ENCODE peak calls at places on chromosomes 13 and 19, in eight cellular contexts. One of them, this sample, is unnamed.

GRCh38 chr19:56951672-56952071 is 111.1 kb upstream of the PEG3 start:
- DNase-seq in CD4-positive, CD25-positive, alpha-beta regulatory T cell: no peak
- DNase-seq in astrocyte: no peak
- DNase-seq in OCI-LY7: no peak
- DNase-seq in neuronal stem cell: no peak
- DNase-seq in uterus: no peak
- DNase-seq in PC-3: no peak
- DNase-seq in fibroblast of pulmonary artery: no peak
- DNase-seq in this sample: no peak

GRCh38 chr19:30856376-30856775 is 484.2 kb downstream of the ZNF536 start:
- DNase-seq in CD4-positive, CD25-positive, alpha-beta regulatory T cell: no peak
- DNase-seq in astrocyte: no peak
- DNase-seq in OCI-LY7: no peak
- DNase-seq in neuronal stem cell: no peak
- DNase-seq in uterus: no peak
- DNase-seq in PC-3: no peak
- DNase-seq in fibroblast of pulmonary artery: no peak
- DNase-seq in this sample: no peak

GRCh38 chr19:44839272-44839671 is 6.8 kb upstream of the NECTIN2 start:
- DNase-seq in CD4-positive, CD25-positive, alpha-beta regulatory T cell: no peak
- DNase-seq in astrocyte: no peak
- DNase-seq in OCI-LY7: no peak
- DNase-seq in neuronal stem cell: no peak
- DNase-seq in uterus: no peak
- DNase-seq in PC-3: no peak
- DNase-seq in fibroblast of pulmonary artery: no peak
- DNase-seq in this sample: no peak

GRCh38 chr19:6522712-6523111 is 8.1 kb upstream of the TNFSF9 start:
- DNase-seq in CD4-positive, CD25-positive, alpha-beta regulatory T cell: no peak
- DNase-seq in astrocyte: no peak
- DNase-seq in OCI-LY7: no peak
- DNase-seq in neuronal stem cell: no peak
- DNase-seq in uterus: no peak
- DNase-seq in PC-3: no peak
- DNase-seq in fibroblast of pulmonary artery: no peak
- DNase-seq in this sample: no peak

GRCh38 chr19:33530261-33530660 is 8.7 kb upstream of the PEPD start:
- DNase-seq in CD4-positive, CD25-positive, alpha-beta regulatory T cell: no peak
- DNase-seq in astrocyte: no peak
- DNase-seq in OCI-LY7: no peak
- DNase-seq in neuronal stem cell: no peak
- DNase-seq in uterus: no peak
- DNase-seq in PC-3: no peak
- DNase-seq in fibroblast of pulmonary artery: no peak
- DNase-seq in this sample: no peak

GRCh38 chr19:11577451-11578341 is at the start of gene ACP5:
- DNase-seq in CD4-positive, CD25-positive, alpha-beta regulatory T cell: no peak
- DNase-seq in astrocyte: no peak
- DNase-seq in OCI-LY7: peak
- DNase-seq in neuronal stem cell: no peak
- DNase-seq in uterus: no peak
- DNase-seq in PC-3: no peak
- DNase-seq in fibroblast of pulmonary artery: no peak
- DNase-seq in this sample: no peak

GRCh38 chr13:57716295-57716694 is 84.8 kb downstream of the PCDH17 start:
- DNase-seq in CD4-positive, CD25-positive, alpha-beta regulatory T cell: no peak
- DNase-seq in astrocyte: no peak
- DNase-seq in OCI-LY7: no peak
- DNase-seq in neuronal stem cell: no peak
- DNase-seq in uterus: no peak
- DNase-seq in PC-3: no peak
- DNase-seq in fibroblast of pulmonary artery: no peak
- DNase-seq in this sample: peak

GRCh38 chr13:109160357-109160756 is 530.9 kb downstream of the MYO16 start:
- DNase-seq in CD4-positive, CD25-positive, alpha-beta regulatory T cell: no peak
- DNase-seq in astrocyte: no peak
- DNase-seq in OCI-LY7: peak
- DNase-seq in neuronal stem cell: no peak
- DNase-seq in uterus: no peak
- DNase-seq in PC-3: peak
- DNase-seq in fibroblast of pulmonary artery: no peak
- DNase-seq in this sample: no peak

GRCh38 chr13:67296511-67296910 is 66.4 kb upstream of the PCDH9 start:
- DNase-seq in CD4-positive, CD25-positive, alpha-beta regulatory T cell: no peak
- DNase-seq in astrocyte: peak
- DNase-seq in OCI-LY7: no peak
- DNase-seq in neuronal stem cell: no peak
- DNase-seq in uterus: no peak
- DNase-seq in PC-3: peak
- DNase-seq in fibroblast of pulmonary artery: no peak
- DNase-seq in this sample: no peak

GRCh38 chr19:6639439-6639838 is 30.5 kb downstream of the TNFSF14 start:
- DNase-seq in CD4-positive, CD25-positive, alpha-beta regulatory T cell: peak
- DNase-seq in astrocyte: no peak
- DNase-seq in OCI-LY7: no peak
- DNase-seq in neuronal stem cell: no peak
- DNase-seq in uterus: no peak
- DNase-seq in PC-3: peak
- DNase-seq in fibroblast of pulmonary artery: no peak
- DNase-seq in this sample: no peak

GRCh38 chr19:49744946-49745381 is 18.1 kb downstream of the TSKS start:
- DNase-seq in CD4-positive, CD25-positive, alpha-beta regulatory T cell: no peak
- DNase-seq in astrocyte: no peak
- DNase-seq in OCI-LY7: no peak
- DNase-seq in neuronal stem cell: no peak
- DNase-seq in uterus: no peak
- DNase-seq in PC-3: no peak
- DNase-seq in fibroblast of pulmonary artery: no peak
- DNase-seq in this sample: no peak

GRCh38 chr13:56886398-56886797 is 254.3 kb upstream of the PRR20A start:
- DNase-seq in CD4-positive, CD25-positive, alpha-beta regulatory T cell: no peak
- DNase-seq in astrocyte: no peak
- DNase-seq in OCI-LY7: no peak
- DNase-seq in neuronal stem cell: no peak
- DNase-seq in uterus: no peak
- DNase-seq in PC-3: no peak
- DNase-seq in fibroblast of pulmonary artery: no peak
- DNase-seq in this sample: no peak

DNA sequence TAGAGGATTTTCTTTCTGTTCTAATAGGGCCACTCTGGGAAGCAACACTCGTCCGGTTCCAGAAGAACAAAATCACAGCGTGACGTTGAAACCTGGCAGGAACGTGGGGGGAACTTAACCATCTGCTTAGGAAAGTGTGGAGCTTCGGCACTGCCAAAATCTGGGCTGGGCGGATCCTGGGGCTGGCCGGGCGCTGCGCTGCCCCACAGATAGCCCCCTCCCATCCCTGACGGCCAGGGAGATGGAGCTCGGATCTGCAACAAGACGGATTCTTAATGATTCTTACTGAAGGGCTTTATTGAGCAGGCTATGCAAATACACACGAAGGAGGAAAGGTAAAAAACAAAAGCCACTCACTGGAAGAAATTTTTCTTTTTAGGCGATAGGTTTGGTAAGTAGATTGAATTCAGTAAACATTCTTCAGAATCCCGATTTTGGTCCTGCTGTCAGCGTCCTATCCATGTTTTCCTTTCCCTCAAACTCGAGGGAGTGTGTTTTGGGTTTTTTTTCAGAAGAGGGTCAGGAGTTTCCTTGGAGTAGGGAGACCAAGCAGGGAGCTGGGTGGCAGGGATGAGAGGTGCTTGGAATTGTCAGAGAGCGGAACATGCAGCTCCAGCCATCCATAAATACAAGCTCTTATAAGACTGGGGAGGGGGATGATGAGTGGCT is 1.4 kb upstream of the PCDH8 start:
- DNase-seq in CD4-positive, CD25-positive, alpha-beta regulatory T cell: no peak
- DNase-seq in astrocyte: no peak
- DNase-seq in OCI-LY7: no peak
- DNase-seq in neuronal stem cell: no peak
- DNase-seq in uterus: no peak
- DNase-seq in PC-3: no peak
- DNase-seq in fibroblast of pulmonary artery: no peak
- DNase-seq in this sample: no peak
- H3K4me3 ChIP-seq in CD4-positive, CD25-positive, alpha-beta regulatory T cell: no peak
- H3K4me3 ChIP-seq in astrocyte: no peak
- H3K4me3 ChIP-seq in OCI-LY7: no peak
- H3K4me3 ChIP-seq in neuronal stem cell: no peak
- H3K4me3 ChIP-seq in uterus: no peak
- H3K4me3 ChIP-seq in PC-3: no peak
- H3K4me3 ChIP-seq in fibroblast of pulmonary artery: no peak
- H3K4me3 ChIP-seq in this sample: no peak

GRCh38 chr19:42096255-42096837 is 20.4 kb downstream of the ZNF574 start:
- DNase-seq in CD4-positive, CD25-positive, alpha-beta regulatory T cell: no peak
- DNase-seq in astrocyte: no peak
- DNase-seq in OCI-LY7: no peak
- DNase-seq in neuronal stem cell: no peak
- DNase-seq in uterus: no peak
- DNase-seq in PC-3: no peak
- DNase-seq in fibroblast of pulmonary artery: no peak
- DNase-seq in this sample: no peak
- H3K4me3 ChIP-seq in CD4-positive, CD25-positive, alpha-beta regulatory T cell: no peak
- H3K4me3 ChIP-seq in astrocyte: no peak
- H3K4me3 ChIP-seq in OCI-LY7: no peak
- H3K4me3 ChIP-seq in neuronal stem cell: peak
- H3K4me3 ChIP-seq in uterus: no peak
- H3K4me3 ChIP-seq in PC-3: no peak
- H3K4me3 ChIP-seq in fibroblast of pulmonary artery: no peak
- H3K4me3 ChIP-seq in this sample: no peak

GRCh38 chr13:30061217-30061616 is 210.8 kb upstream of the UBL3 start:
- DNase-seq in CD4-positive, CD25-positive, alpha-beta regulatory T cell: no peak
- DNase-seq in astrocyte: no peak
- DNase-seq in OCI-LY7: no peak
- DNase-seq in neuronal stem cell: no peak
- DNase-seq in uterus: peak
- DNase-seq in PC-3: no peak
- DNase-seq in fibroblast of pulmonary artery: no peak
- DNase-seq in this sample: no peak
- H3K4me3 ChIP-seq in CD4-positive, CD25-positive, alpha-beta regulatory T cell: no peak
- H3K4me3 ChIP-seq in astrocyte: no peak
- H3K4me3 ChIP-seq in OCI-LY7: no peak
- H3K4me3 ChIP-seq in neuronal stem cell: no peak
- H3K4me3 ChIP-seq in uterus: no peak
- H3K4me3 ChIP-seq in PC-3: no peak
- H3K4me3 ChIP-seq in fibroblast of pulmonary artery: no peak
- H3K4me3 ChIP-seq in this sample: no peak

GRCh38 chr13:87259479-87260083 is 411.6 kb upstream of the SLITRK5 start:
- DNase-seq in CD4-positive, CD25-positive, alpha-beta regulatory T cell: no peak
- DNase-seq in astrocyte: no peak
- DNase-seq in OCI-LY7: peak
- DNase-seq in neuronal stem cell: no peak
- DNase-seq in uterus: no peak
- DNase-seq in PC-3: peak
- DNase-seq in fibroblast of pulmonary artery: no peak
- DNase-seq in this sample: no peak

GRCh38 chr13:87255394-87255793 is 415.8 kb upstream of the SLITRK5 start:
- DNase-seq in CD4-positive, CD25-positive, alpha-beta regulatory T cell: no peak
- DNase-seq in astrocyte: no peak
- DNase-seq in OCI-LY7: no peak
- DNase-seq in neuronal stem cell: no peak
- DNase-seq in uterus: no peak
- DNase-seq in PC-3: no peak
- DNase-seq in fibroblast of pulmonary artery: no peak
- DNase-seq in this sample: no peak
- H3K4me3 ChIP-seq in CD4-positive, CD25-positive, alpha-beta regulatory T cell: no peak
- H3K4me3 ChIP-seq in astrocyte: no peak
- H3K4me3 ChIP-seq in OCI-LY7: no peak
- H3K4me3 ChIP-seq in neuronal stem cell: no peak
- H3K4me3 ChIP-seq in uterus: no peak
- H3K4me3 ChIP-seq in PC-3: no peak
- H3K4me3 ChIP-seq in fibroblast of pulmonary artery: no peak
- H3K4me3 ChIP-seq in this sample: no peak

GRCh38 chr19:2330632-2331284 is 2.3 kb downstream of the SPPL2B start:
- DNase-seq in CD4-positive, CD25-positive, alpha-beta regulatory T cell: no peak
- DNase-seq in astrocyte: no peak
- DNase-seq in OCI-LY7: no peak
- DNase-seq in neuronal stem cell: no peak
- DNase-seq in uterus: no peak
- DNase-seq in PC-3: no peak
- DNase-seq in fibroblast of pulmonary artery: no peak
- DNase-seq in this sample: no peak
- H3K4me3 ChIP-seq in CD4-positive, CD25-positive, alpha-beta regulatory T cell: no peak
- H3K4me3 ChIP-seq in astrocyte: no peak
- H3K4me3 ChIP-seq in OCI-LY7: peak
- H3K4me3 ChIP-seq in neuronal stem cell: no peak
- H3K4me3 ChIP-seq in uterus: no peak
- H3K4me3 ChIP-seq in PC-3: no peak
- H3K4me3 ChIP-seq in fibroblast of pulmonary artery: no peak
- H3K4me3 ChIP-seq in this sample: no peak

DNA sequence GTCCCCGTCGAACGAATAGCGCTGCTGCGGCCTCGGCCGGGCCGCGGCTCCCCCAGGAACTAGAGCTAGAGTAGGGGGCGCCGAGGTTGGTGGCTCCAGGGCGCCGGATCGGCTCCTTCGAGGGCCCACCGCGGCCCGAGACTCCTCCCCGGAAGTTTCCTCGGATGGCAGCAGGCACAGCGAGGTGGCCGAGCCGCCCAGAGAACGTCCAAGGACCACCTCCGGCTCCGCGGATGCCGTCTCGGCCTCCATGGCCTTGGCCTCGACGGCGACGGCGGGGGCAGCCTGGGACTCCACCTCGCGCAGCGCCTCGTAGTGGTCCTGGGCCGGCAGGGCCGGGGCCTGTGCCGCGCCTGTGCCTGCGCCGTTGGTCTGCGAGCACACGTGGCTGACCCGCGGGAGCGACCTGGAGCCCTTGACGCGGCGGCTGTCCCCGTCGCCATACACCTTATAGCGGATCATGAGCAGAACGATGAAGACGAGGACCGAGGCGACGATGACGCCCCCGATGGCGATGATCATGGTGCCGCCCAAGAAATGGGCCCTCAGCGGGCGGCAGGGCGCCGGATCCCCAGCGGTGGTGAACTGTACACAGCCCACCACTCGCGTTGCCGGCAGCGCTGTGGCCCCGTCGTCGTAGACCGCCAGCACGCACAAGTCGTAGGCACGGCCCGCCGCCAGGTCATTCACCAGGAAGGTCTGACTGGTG is 11.8 kb downstream of the IFNL1 start:
- DNase-seq in CD4-positive, CD25-positive, alpha-beta regulatory T cell: no peak
- DNase-seq in astrocyte: no peak
- DNase-seq in OCI-LY7: no peak
- DNase-seq in neuronal stem cell: no peak
- DNase-seq in uterus: no peak
- DNase-seq in PC-3: no peak
- DNase-seq in fibroblast of pulmonary artery: no peak
- DNase-seq in this sample: no peak
- H3K4me3 ChIP-seq in CD4-positive, CD25-positive, alpha-beta regulatory T cell: no peak
- H3K4me3 ChIP-seq in astrocyte: no peak
- H3K4me3 ChIP-seq in OCI-LY7: no peak
- H3K4me3 ChIP-seq in neuronal stem cell: peak
- H3K4me3 ChIP-seq in uterus: no peak
- H3K4me3 ChIP-seq in PC-3: no peak
- H3K4me3 ChIP-seq in fibroblast of pulmonary artery: no peak
- H3K4me3 ChIP-seq in this sample: no peak

This sample was measured in lung.